ENCODE peak calls at places on chromosomes 4 and X, in nine cellular contexts. F is astrocyte of the cerebellum, X is gastrocnemius medialis, A is IMR-90, J is fibroblast of mammary gland, H is bronchial epithelial cell, S is epithelial cell of esophagus, C is lower leg skin, K is dorsolateral prefrontal cortex. T is an unnamed sample.
A peak's percentile ranks its signal among the peaks of the same experiment; 100 is the strongest.

GRCh38 chr4:142404191-142404611 is 441.9 kb downstream of the INPP4B start:
- DNase-seq in X (peak; percentile 73), C (no peak), A (peak; percentile 72), J (peak; percentile 85), H (peak; percentile 85), F (no peak), K (no peak), S (peak; percentile 77), T (peak; percentile 71)

GRCh38 chr4:38967260-38968095 is 64.7 kb downstream of the TMEM156 start:
- DNase-seq in K (no peak), A (peak; percentile 100), H (peak; percentile 80), C (no peak), F (peak; percentile 98), S (peak; percentile 76), X (no peak), J (peak; percentile 97), T (peak; percentile 99)

GRCh38 chr4:40933272-40934053 is 183.7 kb downstream of the NSUN7 start:
- DNase-seq in K (peak; percentile 86), J (peak; percentile 41), F (peak; percentile 34), S (no peak), H (no peak), A (peak; percentile 86), C (no peak), X (no peak), T (no peak)

GRCh38 chr4:15649914-15650545 is 5.1 kb downstream of the FBXL5 start:
- DNase-seq in C (no peak), J (peak; percentile 71), H (peak; percentile 61), X (peak; percentile 55), S (peak; percentile 66), A (peak; percentile 63), F (no peak), K (peak; percentile 33), T (peak; percentile 65)

GRCh38 chr4:91502365-91502764 is 801.4 kb upstream of the GRID2 start:
- DNase-seq in C (no peak), H (peak; percentile 51), J (no peak), K (no peak), S (peak; percentile 65), A (no peak), X (no peak), F (no peak), T (no peak)

GRCh38 chr4:14111730-14112171 is 484.2 kb upstream of the BOD1L1 start:
- DNase-seq in S (no peak), H (no peak), A (peak; percentile 13), J (peak; percentile 61), F (peak; percentile 27), C (no peak), K (no peak), X (no peak), T (peak; percentile 60)

GRCh38 chr4:56764775-56765174 is 56.7 kb downstream of the SPINK2 start:
- DNase-seq in C (no peak), J (peak; percentile 95), X (no peak), H (peak; percentile 22), F (no peak), S (peak; percentile 32), K (no peak), A (peak; percentile 71), T (peak; percentile 22)

GRCh38 chr4:8240211-8241041 is 29.1 kb upstream of the HTRA3 start:
- DNase-seq in C (no peak), S (no peak), H (no peak), A (no peak), J (no peak), X (no peak), F (no peak), K (no peak), T (no peak)

GRCh38 chrX:134377537-134377936 is 82.4 kb upstream of the HPRT1 start:
- DNase-seq in F (peak; percentile 18), H (peak; percentile 34), K (no peak), X (no peak), C (no peak), S (peak; percentile 56), J (peak; percentile 54), A (peak; percentile 52), T (peak; percentile 62)

GRCh38 chrX:79259073-79259689 is 108.0 kb downstream of the ITM2A start:
- DNase-seq in F (no peak), J (peak; percentile 14), H (no peak), X (no peak), A (no peak), C (no peak), S (no peak), K (no peak), T (no peak)

GRCh38 chr4:178136736-178137345 is 694.6 kb upstream of the AGA start:
- DNase-seq in A (no peak), K (no peak), J (no peak), F (no peak), C (peak; percentile 61), S (no peak), X (no peak), H (no peak), T (no peak)

GRCh38 chr4:37693450-37694190 is 7.4 kb upstream of the RELL1 start:
- DNase-seq in F (peak; percentile 40), X (no peak), J (peak; percentile 90), H (peak; percentile 94), A (peak; percentile 97), C (no peak), S (peak; percentile 92), K (no peak), T (peak; percentile 74)

GRCh38 chr4:17814140-17814539 is 3.4 kb downstream of the NCAPG start:
- DNase-seq in H (no peak), A (peak; percentile 59), F (no peak), J (peak; percentile 64), C (no peak), K (no peak), X (no peak), S (peak; percentile 42), T (peak; percentile 76)

GRCh38 chr4:5722328-5722727 is 11.3 kb downstream of the EVC start:
- DNase-seq in K (no peak), H (peak; percentile 27), A (peak; percentile 70), X (no peak), F (no peak), S (peak; percentile 20), C (no peak), J (peak; percentile 71), T (peak; percentile 20)

GRCh38 chr4:142121951-142122350 is 485.6 kb downstream of the IL15 start:
- DNase-seq in K (no peak), X (no peak), C (no peak), S (no peak), J (no peak), F (no peak), H (no peak), A (no peak), T (peak; percentile 30)

GRCh38 chr4:3389879-3390840 is 51.6 kb upstream of the HGFAC start:
- DNase-seq in K (no peak), X (no peak), H (no peak), A (no peak), J (no peak), S (peak; percentile 46), C (peak; percentile 86), F (no peak), T (no peak)

GRCh38 chr4:151031831-151032605 is 16.9 kb upstream of the LRBA start:
- DNase-seq in C (peak; percentile 50), A (peak; percentile 71), K (no peak), S (peak; percentile 87), J (peak; percentile 74), F (no peak), X (no peak), H (peak; percentile 91), T (peak; percentile 56)

GRCh38 chr4:15690020-15690809 is 8.6 kb downstream of the FAM200B start:
- DNase-seq in X (no peak), K (no peak), A (peak; percentile 93), F (peak; percentile 94), S (peak; percentile 90), H (peak; percentile 91), C (no peak), J (peak; percentile 81), T (peak; percentile 98)

GRCh38 chrX:40008841-40009461 is 88.8 kb downstream of the BCOR start:
- DNase-seq in S (no peak), X (no peak), F (no peak), H (no peak), J (no peak), A (no peak), K (no peak), C (peak; percentile 89), T (no peak)

GRCh38 chr4:2913168-2913567 is 50.0 kb downstream of the NOP14 start:
- DNase-seq in S (no peak), F (no peak), H (no peak), A (no peak), C (no peak), K (no peak), J (no peak), X (no peak), T (no peak)

GRCh38 chr4:53547983-53548382 is 43.3 kb downstream of the LNX1 start:
- DNase-seq in H (no peak), S (no peak), F (no peak), C (no peak), X (no peak), A (no peak), J (peak; percentile 40), K (no peak), T (peak; percentile 72)
- TF ChIP-seq CTCF in H (no peak), S (no peak), F (no peak), C (no peak), X (no peak), A (no peak), J (no peak), K (no peak), T (no peak)

GRCh38 chr4:137541866-137542648 is 9.8 kb upstream of the PCDH18 start:
- DNase-seq in A (no peak), C (no peak), F (no peak), K (no peak), X (no peak), H (no peak), J (no peak), S (no peak), T (no peak)
- H3K4me3 ChIP-seq in A (no peak overlapping the region), C (no peak overlapping the region), F (peak overlapping the region; percentile 11), K (peak overlapping the region; percentile 40), X (peak overlapping the region; percentile 24), H (no peak overlapping the region), J (peak overlapping the region; percentile 22), S (no peak overlapping the region), T (peak overlapping the region; percentile 40)

DNA sequence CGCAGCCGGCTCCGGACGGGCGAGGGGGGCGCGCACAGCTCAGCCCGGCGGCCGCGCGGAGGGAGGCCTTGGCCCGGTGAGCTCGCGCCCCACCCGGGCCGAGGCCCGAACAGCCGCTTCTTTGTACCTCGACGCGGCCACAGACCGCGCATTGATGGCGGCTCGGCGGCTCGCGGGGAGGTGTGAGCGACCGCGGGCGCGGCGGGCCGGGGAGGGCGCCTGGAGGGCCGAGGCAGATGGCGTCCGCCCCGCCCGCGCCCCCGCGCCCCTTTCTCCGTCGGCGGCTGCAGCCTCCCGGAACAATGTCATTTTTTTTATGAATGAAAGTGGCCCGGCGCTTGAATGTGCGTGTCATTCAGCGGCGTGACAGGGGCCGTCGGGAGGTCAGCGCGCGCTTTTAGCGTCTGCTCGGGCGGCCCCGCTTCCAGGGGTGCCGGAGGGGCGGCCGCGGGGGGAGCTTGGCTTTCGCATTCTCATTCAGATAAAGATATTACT is 1.8 kb downstream of the FGFR3 start:
- DNase-seq in J (no peak), C (no peak), K (no peak), X (no peak), H (no peak), F (no peak), A (no peak), S (no peak), T (no peak)
- TF ChIP-seq CTCF in J (no peak), C (no peak), K (no peak), X (no peak), H (no peak), F (no peak), A (no peak), S (no peak), T (no peak)

DNA sequence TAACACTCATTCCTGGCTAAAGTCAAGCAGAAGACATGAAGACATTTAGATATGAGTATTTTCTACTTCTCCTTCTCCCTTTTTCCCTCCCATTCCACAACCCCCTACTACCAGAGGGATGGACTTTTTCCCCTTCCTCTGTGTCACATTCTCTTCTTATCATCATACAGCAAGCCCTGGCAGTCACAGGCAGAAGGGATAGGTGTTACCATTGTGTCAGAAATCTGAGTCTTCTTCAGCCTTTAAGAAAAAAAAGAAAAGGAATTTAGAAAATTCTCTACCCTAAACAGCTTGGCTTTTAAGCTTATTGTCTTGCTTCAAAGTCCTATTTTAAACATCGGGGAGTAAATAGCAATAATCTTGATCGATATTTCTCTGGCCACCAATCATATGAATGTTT is 30.8 kb upstream of the ADH1C start:
- DNase-seq in K (no peak), A (peak; percentile 17), C (no peak), X (no peak), H (no peak), F (no peak), S (no peak), J (peak; percentile 18), T (no peak)
- H3K4me3 ChIP-seq in K (no peak overlapping the region), A (no peak overlapping the region), C (no peak overlapping the region), X (no peak overlapping the region), H (no peak overlapping the region), F (no peak overlapping the region), S (no peak overlapping the region), J (no peak overlapping the region), T (no peak overlapping the region)

T was measured in fibroblast of the aortic adventitia.